ENCODE peak calls at places on chromosomes 13 and 19, in four cellular contexts. F is HFFc6; Y is spleen; R is stimulated activated CD4-positive, alpha-beta T cell treated with anti-CD3 and anti-CD28 coated beads, Interleukin-12 subunit alpha, Interleukin-12 subunit beta, amount 100 ng/mL, for 24 hours. T is an unnamed sample.

GRCh38 chr13:48979892-48980291 is 4.2 kb downstream of the FNDC3A start:
- DNase-seq in F (no peak), Y (no peak), R (no peak), T (no peak)

GRCh38 chr13:50969691-50970090 is 60.1 kb downstream of the RNASEH2B start:
- DNase-seq in F (no peak), Y (no peak), R (no peak), T (no peak)

GRCh38 chr13:73809561-73809960 is 324.6 kb downstream of the KLF12 start:
- DNase-seq in F (peak; percentile 56), Y (no peak), R (no peak), T (no peak)

GRCh38 chr19:7337380-7338194 is 11.2 kb upstream of the ARHGEF18 start:
- DNase-seq in F (no peak), Y (peak; percentile 87), R (no peak), T (no peak)

GRCh38 chr19:49528211-49528771 is 488 bp downstream of the RCN3 start:
- DNase-seq in F (no peak), Y (peak; percentile 77), R (no peak), T (no peak)

GRCh38 chr19:4409123-4409933 is 6.9 kb downstream of the CHAF1A start:
- DNase-seq in F (no peak), Y (no peak), R (no peak), T (no peak)

GRCh38 chr19:7869910-7870511 is 4.2 kb downstream of the PRR36 start:
- DNase-seq in F (no peak), Y (peak; percentile 82), R (no peak), T (no peak)

GRCh38 chr13:30364133-30364532 is 56.8 kb upstream of the KATNAL1 start:
- DNase-seq in F (peak; percentile 28), Y (no peak), R (no peak), T (no peak)

GRCh38 chr19:46904114-46905060 is 43.6 kb downstream of the ARHGAP35 start:
- DNase-seq in F (peak; percentile 78), Y (no peak), R (no peak), T (no peak)

GRCh38 chr13:98207411-98207810 is 30.3 kb upstream of the RNF113B start:
- DNase-seq in F (peak; percentile 57), Y (no peak), R (no peak), T (no peak)

GRCh38 chr13:49810825-49811526 is 18.5 kb upstream of the KPNA3 start:
- DNase-seq in F (no peak), Y (no peak), R (no peak), T (no peak)

GRCh38 chr19:54478677-54479266 is 5.7 kb upstream of the CDC42EP5 start:
- DNase-seq in F (no peak), Y (no peak), R (no peak), T (peak; percentile 36)

GRCh38 chr19:485583-486236 is 10.6 kb upstream of the MADCAM1 start:
- DNase-seq in F (no peak), Y (no peak), R (no peak), T (no peak)

GRCh38 chr13:111659236-111659635 is 338.8 kb downstream of the TEX29 start:
- DNase-seq in F (no peak), Y (no peak), R (no peak), T (no peak)

GRCh38 chr19:51799998-51800848 is 5.3 kb downstream of the FPR3 start:
- DNase-seq in F (no peak), Y (no peak), R (no peak), T (no peak)

GRCh38 chr19:50203281-50204080 is at the start of gene MYH14:
- DNase-seq in F (no peak), Y (peak; percentile 47), R (no peak), T (peak; percentile 70)